ENCODE peak calls at places on chromosome 17, in four cellular contexts. One of them, this sample, is unnamed. For H3K4me1, the result is how much of the 10 kb centered on the place peaks cover.

GRCh38 chr17:80270104-80270503 is 9.5 kb downstream of the RNF213 start:
- DNase-seq in Peyer's patch: no peak
- DNase-seq in heart left ventricle: no peak
- DNase-seq in thoracic aorta: no peak
- DNase-seq in this sample: no peak

GRCh38 chr17:41547921-41548843 is 20.1 kb upstream of the KRT19 start:
- DNase-seq in heart left ventricle: peak
- DNase-seq in Peyer's patch: peak
- DNase-seq in thoracic aorta: peak
- DNase-seq in this sample: no peak

GRCh38 chr17:20922128-20922670 is 120.6 kb downstream of the USP22 start:
- DNase-seq in thoracic aorta: no peak
- DNase-seq in Peyer's patch: no peak
- DNase-seq in heart left ventricle: peak
- DNase-seq in this sample: no peak

GRCh38 chr17:82939213-82940030 is 99.6 kb upstream of the ZNF750 start:
- DNase-seq in heart left ventricle: no peak
- DNase-seq in Peyer's patch: peak
- DNase-seq in thoracic aorta: no peak
- DNase-seq in this sample: no peak

GRCh38 chr17:48497103-48497502 is 33.7 kb downstream of the HOXB1 start:
- DNase-seq in Peyer's patch: no peak
- DNase-seq in heart left ventricle: no peak
- DNase-seq in thoracic aorta: no peak
- DNase-seq in this sample: no peak

GRCh38 chr17:45043813-45044540 is 7.5 kb downstream of the DCAKD start:
- DNase-seq in heart left ventricle: no peak
- DNase-seq in thoracic aorta: no peak
- DNase-seq in Peyer's patch: no peak
- DNase-seq in this sample: no peak

GRCh38 chr17:76500074-76500744 is 1.0 kb downstream of the RHBDF2 start:
- DNase-seq in Peyer's patch: no peak
- DNase-seq in thoracic aorta: no peak
- DNase-seq in heart left ventricle: no peak
- DNase-seq in this sample: no peak

GRCh38 chr17:72122336-72122667 is 1.5 kb downstream of the SOX9 start:
- DNase-seq in thoracic aorta: no peak
- DNase-seq in Peyer's patch: no peak
- DNase-seq in heart left ventricle: no peak
- DNase-seq in this sample: no peak

GRCh38 chr17:78337244-78338109 is 22.4 kb downstream of the SOCS3 start:
- DNase-seq in heart left ventricle: no peak
- DNase-seq in thoracic aorta: no peak
- DNase-seq in Peyer's patch: no peak
- DNase-seq in this sample: no peak

DNA sequence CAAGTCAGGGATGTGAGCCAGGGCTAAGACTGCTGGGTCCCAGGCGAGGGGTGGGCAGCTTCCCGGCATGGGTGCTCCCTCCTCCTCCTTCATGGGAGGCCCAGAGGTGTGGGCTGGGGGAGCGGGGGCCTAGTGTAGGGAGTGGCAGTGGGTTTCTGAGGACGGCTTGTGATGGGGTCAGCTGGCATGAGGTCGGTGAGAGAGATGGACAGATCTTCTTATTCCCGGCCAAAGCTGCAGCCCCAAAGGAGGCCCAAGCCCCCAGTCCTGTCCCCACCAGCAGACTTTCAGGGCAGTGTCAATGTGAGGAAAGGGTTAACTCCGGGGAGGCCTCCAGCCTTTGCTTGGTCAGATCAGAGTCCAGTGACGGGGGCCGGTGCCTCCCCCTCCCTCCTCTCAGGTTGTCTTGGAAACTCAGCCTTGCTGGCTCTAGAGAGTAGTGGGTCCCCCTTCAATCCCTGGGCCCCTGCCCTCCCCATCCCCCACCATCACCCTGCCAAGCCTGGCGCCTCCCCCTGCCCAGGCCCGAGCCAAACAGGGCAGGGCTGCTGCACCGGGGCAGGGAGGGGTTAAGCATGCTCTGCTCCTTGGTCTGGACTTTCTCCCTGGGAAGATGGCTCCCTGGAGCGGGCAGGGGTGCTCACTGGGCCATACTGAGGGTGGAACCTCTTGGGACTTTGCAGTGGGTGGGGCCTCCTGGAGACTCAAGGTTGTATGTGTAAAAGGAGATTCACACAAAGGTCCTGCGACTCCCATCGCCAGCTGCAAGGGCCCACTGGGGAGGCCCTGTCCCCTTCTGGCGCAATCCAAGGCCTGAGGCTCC is 12.4 kb downstream of the NAT9 start:
- DNase-seq in heart left ventricle: no peak
- DNase-seq in thoracic aorta: no peak
- DNase-seq in Peyer's patch: peak
- DNase-seq in this sample: no peak
- H3K4me1 ChIP-seq in heart left ventricle: under half
- H3K4me1 ChIP-seq in thoracic aorta: under half
- H3K4me1 ChIP-seq in Peyer's patch: under half
- H3K4me1 ChIP-seq in this sample: under half

GRCh38 chr17:68197997-68198930 is 49.6 kb upstream of the AMZ2 start:
- DNase-seq in Peyer's patch: no peak
- DNase-seq in thoracic aorta: no peak
- DNase-seq in heart left ventricle: no peak
- DNase-seq in this sample: no peak

GRCh38 chr17:68197091-68197996 is 50.5 kb upstream of the AMZ2 start:
- DNase-seq in heart left ventricle: peak
- DNase-seq in thoracic aorta: no peak
- DNase-seq in Peyer's patch: no peak
- DNase-seq in this sample: no peak

GRCh38 chr17:68200689-68201424 is 47.0 kb upstream of the AMZ2 start:
- DNase-seq in thoracic aorta: no peak
- DNase-seq in Peyer's patch: peak
- DNase-seq in heart left ventricle: peak
- DNase-seq in this sample: peak

GRCh38 chr17:68199837-68200688 is 47.8 kb upstream of the AMZ2 start:
- DNase-seq in thoracic aorta: no peak
- DNase-seq in heart left ventricle: no peak
- DNase-seq in Peyer's patch: no peak
- DNase-seq in this sample: peak

GRCh38 chr17:68198931-68199836 is 48.7 kb upstream of the AMZ2 start:
- DNase-seq in thoracic aorta: no peak
- DNase-seq in heart left ventricle: no peak
- DNase-seq in Peyer's patch: no peak
- DNase-seq in this sample: no peak
- H3K4me1 ChIP-seq in thoracic aorta: half or more
- H3K4me1 ChIP-seq in heart left ventricle: under half
- H3K4me1 ChIP-seq in Peyer's patch: under half
- H3K4me1 ChIP-seq in this sample: under half

GRCh38 chr17:69874220-69874670 is 200.8 kb upstream of the KCNJ16 start:
- DNase-seq in thoracic aorta: no peak
- DNase-seq in Peyer's patch: no peak
- DNase-seq in heart left ventricle: no peak
- DNase-seq in this sample: no peak
- H3K4me1 ChIP-seq in thoracic aorta: under half
- H3K4me1 ChIP-seq in Peyer's patch: under half
- H3K4me1 ChIP-seq in heart left ventricle: under half
- H3K4me1 ChIP-seq in this sample: under half

DNA sequence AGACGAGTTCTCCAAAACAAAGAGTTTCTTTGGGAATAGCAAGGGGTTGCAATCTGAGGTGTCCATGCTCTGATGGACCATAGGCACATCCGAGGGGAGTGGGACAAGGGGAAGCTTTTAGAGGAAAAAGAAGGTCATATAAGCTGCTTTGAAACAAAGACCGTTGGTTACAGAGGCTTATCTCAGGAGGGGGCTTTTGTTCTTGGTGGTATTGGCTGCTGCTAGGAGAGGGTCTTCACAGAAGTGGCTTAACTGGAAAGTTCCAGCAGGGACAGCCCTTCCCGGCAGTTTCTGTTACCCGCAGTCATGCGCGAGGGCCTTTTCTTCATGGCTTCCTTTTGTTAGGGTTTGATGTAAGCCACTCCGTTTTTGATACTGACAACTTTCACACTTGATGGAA is 76.0 kb downstream of the RAP1GAP2 start:
- DNase-seq in heart left ventricle: no peak
- DNase-seq in Peyer's patch: no peak
- DNase-seq in thoracic aorta: no peak
- DNase-seq in this sample: no peak
- H3K4me1 ChIP-seq in heart left ventricle: under half
- H3K4me1 ChIP-seq in Peyer's patch: under half
- H3K4me1 ChIP-seq in thoracic aorta: under half
- H3K4me1 ChIP-seq in this sample: under half

DNA sequence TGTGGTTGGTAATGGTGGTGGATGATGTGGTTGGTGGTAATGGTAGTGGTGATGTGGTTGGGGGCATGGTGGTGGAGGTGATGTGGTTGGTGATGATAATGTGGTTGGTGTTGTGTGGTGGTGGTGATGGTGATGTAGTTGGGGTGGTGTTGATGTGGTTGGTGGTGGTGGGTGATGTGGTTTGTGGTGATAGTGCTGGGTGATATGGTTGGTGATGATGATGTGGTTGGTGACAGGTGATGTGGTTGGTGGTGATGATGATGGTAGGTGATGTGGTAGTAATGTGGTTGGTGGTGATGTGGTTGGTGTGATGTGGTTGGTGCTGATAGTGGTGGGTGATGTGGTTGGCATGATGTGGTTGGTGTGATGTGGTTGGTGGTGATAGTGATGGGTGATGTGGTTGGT is 29.4 kb downstream of the BAHCC1 start:
- DNase-seq in thoracic aorta: no peak
- DNase-seq in heart left ventricle: no peak
- DNase-seq in Peyer's patch: no peak
- DNase-seq in this sample: no peak
- H3K4me1 ChIP-seq in thoracic aorta: half or more
- H3K4me1 ChIP-seq in heart left ventricle: half or more
- H3K4me1 ChIP-seq in Peyer's patch: under half
- H3K4me1 ChIP-seq in this sample: half or more

DNA sequence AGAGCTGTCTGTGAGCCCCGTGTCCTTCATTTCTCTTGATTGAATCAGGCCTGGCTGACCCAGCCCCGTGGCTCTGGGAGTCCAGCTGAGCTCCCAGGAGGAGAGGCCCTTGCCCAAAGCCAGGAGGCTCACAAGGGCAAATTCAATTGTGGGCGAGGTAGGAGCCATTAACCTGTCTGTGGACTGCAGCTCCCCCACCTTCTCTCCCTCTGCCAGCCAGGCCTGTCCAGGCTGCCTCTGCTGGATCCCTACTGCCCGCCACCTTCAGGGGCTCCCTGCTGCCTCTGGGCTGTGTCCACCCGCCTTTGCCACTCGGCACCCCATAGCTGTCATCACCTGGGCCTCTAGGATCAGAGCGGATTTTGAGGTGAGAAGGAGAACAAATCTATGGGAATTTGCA is 61.9 kb downstream of the RTN4RL1 start:
- DNase-seq in Peyer's patch: no peak
- DNase-seq in thoracic aorta: no peak
- DNase-seq in heart left ventricle: no peak
- DNase-seq in this sample: no peak
- H3K4me1 ChIP-seq in Peyer's patch: under half
- H3K4me1 ChIP-seq in thoracic aorta: under half
- H3K4me1 ChIP-seq in heart left ventricle: under half
- H3K4me1 ChIP-seq in this sample: under half

DNA sequence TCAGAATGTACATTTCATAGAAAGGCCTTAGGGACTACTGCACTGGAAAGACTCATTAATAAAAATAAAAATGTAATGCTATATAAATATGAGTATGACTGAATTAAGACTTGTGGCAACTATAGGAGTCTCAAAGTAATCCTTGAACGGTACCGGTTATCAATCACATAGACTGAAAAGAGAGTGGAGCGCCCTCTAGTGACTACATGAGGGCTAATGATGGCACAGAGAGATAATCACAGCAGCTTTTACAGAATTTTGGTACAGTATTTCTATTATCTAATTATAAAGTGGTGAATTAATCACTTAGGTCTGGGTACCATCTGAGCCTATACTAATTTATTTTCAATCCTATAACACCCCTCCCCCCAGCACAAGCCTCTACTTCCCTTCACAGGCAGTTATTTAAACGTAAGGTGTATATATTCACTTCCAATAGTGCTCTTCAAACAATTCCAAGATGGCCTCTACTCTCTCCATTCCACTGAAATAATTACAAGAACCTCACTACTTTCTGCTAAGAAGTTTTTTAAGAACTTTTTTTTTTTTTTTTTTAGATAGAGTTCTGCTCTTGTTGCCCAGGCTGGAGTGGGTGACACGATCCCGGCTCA is 40.7 kb upstream of the ANKFY1 start:
- DNase-seq in thoracic aorta: no peak
- DNase-seq in heart left ventricle: no peak
- DNase-seq in Peyer's patch: no peak
- DNase-seq in this sample: no peak
- H3K4me1 ChIP-seq in thoracic aorta: under half
- H3K4me1 ChIP-seq in heart left ventricle: under half
- H3K4me1 ChIP-seq in Peyer's patch: under half
- H3K4me1 ChIP-seq in this sample: under half

GRCh38 chr17:58394534-58395223 is 22.7 kb downstream of the RNF43 start:
- DNase-seq in Peyer's patch: no peak
- DNase-seq in thoracic aorta: no peak
- DNase-seq in heart left ventricle: no peak
- DNase-seq in this sample: no peak
- H3K4me1 ChIP-seq in Peyer's patch: under half
- H3K4me1 ChIP-seq in thoracic aorta: under half
- H3K4me1 ChIP-seq in heart left ventricle: under half
- H3K4me1 ChIP-seq in this sample: under half

This sample was measured in esophagus muscularis mucosa.